ENCODE peak calls at places on chromosome 16, in nine cellular contexts. One of them, this sample, is unnamed.

GRCh38 chr16:30030841-30031413 is at the start of gene TLCD3B:
- DNase-seq in GM06990: no peak
- DNase-seq in PC-9: no peak
- DNase-seq in MCF 10A: no peak
- DNase-seq in endothelial cell of umbilical vein: no peak
- DNase-seq in GM23338: peak; percentile 88
- DNase-seq in PC-3: no peak
- DNase-seq in GM13977: no peak
- DNase-seq in transverse colon: no peak
- DNase-seq in this sample: no peak

GRCh38 chr16:68728558-68728957 is 8.5 kb upstream of the CDH1 start:
- DNase-seq in MCF 10A: no peak
- DNase-seq in PC-9: no peak
- DNase-seq in transverse colon: no peak
- DNase-seq in GM23338: no peak
- DNase-seq in GM06990: no peak
- DNase-seq in endothelial cell of umbilical vein: no peak
- DNase-seq in GM13977: no peak
- DNase-seq in PC-3: no peak
- DNase-seq in this sample: no peak

GRCh38 chr16:48525201-48526057 is 84.6 kb downstream of the N4BP1 start:
- DNase-seq in PC-9: no peak
- DNase-seq in MCF 10A: no peak
- DNase-seq in GM13977: no peak
- DNase-seq in endothelial cell of umbilical vein: no peak
- DNase-seq in transverse colon: no peak
- DNase-seq in GM23338: no peak
- DNase-seq in GM06990: no peak
- DNase-seq in PC-3: no peak
- DNase-seq in this sample: no peak

GRCh38 chr16:49696414-49697101 is 159.4 kb downstream of the ZNF423 start:
- DNase-seq in GM23338: peak; percentile 77
- DNase-seq in transverse colon: no peak
- DNase-seq in GM06990: no peak
- DNase-seq in GM13977: no peak
- DNase-seq in PC-3: no peak
- DNase-seq in PC-9: no peak
- DNase-seq in endothelial cell of umbilical vein: no peak
- DNase-seq in MCF 10A: no peak
- DNase-seq in this sample: no peak

GRCh38 chr16:67516296-67517177 is 12.1 kb upstream of the RIPOR1 start:
- DNase-seq in transverse colon: no peak
- DNase-seq in GM13977: no peak
- DNase-seq in PC-9: no peak
- DNase-seq in endothelial cell of umbilical vein: peak; percentile 67
- DNase-seq in PC-3: peak; percentile 55
- DNase-seq in GM06990: no peak
- DNase-seq in GM23338: no peak
- DNase-seq in MCF 10A: peak; percentile 58
- DNase-seq in this sample: no peak

GRCh38 chr16:83802135-83802534 is 5.6 kb upstream of the HSBP1 start:
- DNase-seq in GM23338: peak; percentile 80
- DNase-seq in PC-9: peak; percentile 40
- DNase-seq in GM13977: peak; percentile 52
- DNase-seq in endothelial cell of umbilical vein: peak; percentile 75
- DNase-seq in PC-3: peak; percentile 93
- DNase-seq in MCF 10A: peak; percentile 40
- DNase-seq in GM06990: no peak
- DNase-seq in transverse colon: no peak
- DNase-seq in this sample: peak; percentile 24

GRCh38 chr16:9412362-9413311 is 321.2 kb downstream of the HAPSTR1 start:
- DNase-seq in PC-3: no peak
- DNase-seq in endothelial cell of umbilical vein: no peak
- DNase-seq in GM06990: no peak
- DNase-seq in transverse colon: no peak
- DNase-seq in MCF 10A: no peak
- DNase-seq in GM23338: no peak
- DNase-seq in GM13977: no peak
- DNase-seq in PC-9: no peak
- DNase-seq in this sample: no peak

GRCh38 chr16:52631711-52632110 is 84.8 kb upstream of the TOX3 start:
- DNase-seq in PC-9: no peak
- DNase-seq in GM13977: no peak
- DNase-seq in MCF 10A: no peak
- DNase-seq in PC-3: no peak
- DNase-seq in GM06990: no peak
- DNase-seq in transverse colon: no peak
- DNase-seq in endothelial cell of umbilical vein: no peak
- DNase-seq in GM23338: no peak
- DNase-seq in this sample: no peak

GRCh38 chr16:75497558-75497957 is 2.3 kb upstream of the CHST6 start:
- DNase-seq in GM23338: no peak
- DNase-seq in GM13977: no peak
- DNase-seq in PC-9: no peak
- DNase-seq in endothelial cell of umbilical vein: no peak
- DNase-seq in PC-3: no peak
- DNase-seq in MCF 10A: no peak
- DNase-seq in GM06990: no peak
- DNase-seq in transverse colon: no peak
- DNase-seq in this sample: no peak

GRCh38 chr16:48022496-48022895 is 133.3 kb downstream of the ABCC12 start:
- DNase-seq in transverse colon: no peak
- DNase-seq in endothelial cell of umbilical vein: no peak
- DNase-seq in MCF 10A: no peak
- DNase-seq in GM13977: peak; percentile 37
- DNase-seq in GM06990: no peak
- DNase-seq in PC-9: no peak
- DNase-seq in GM23338: no peak
- DNase-seq in PC-3: no peak
- DNase-seq in this sample: no peak

GRCh38 chr16:18841833-18842525 is 40.6 kb upstream of the ARL6IP1 start:
- DNase-seq in MCF 10A: peak; percentile 6
- DNase-seq in transverse colon: no peak
- DNase-seq in GM23338: no peak
- DNase-seq in PC-3: no peak
- DNase-seq in GM13977: no peak
- DNase-seq in PC-9: no peak
- DNase-seq in GM06990: no peak
- DNase-seq in endothelial cell of umbilical vein: no peak
- DNase-seq in this sample: no peak

GRCh38 chr16:22764662-22765302 is 49.2 kb upstream of the HS3ST2 start:
- DNase-seq in PC-9: no peak
- DNase-seq in GM06990: no peak
- DNase-seq in transverse colon: no peak
- DNase-seq in GM23338: no peak
- DNase-seq in PC-3: no peak
- DNase-seq in GM13977: no peak
- DNase-seq in MCF 10A: no peak
- DNase-seq in endothelial cell of umbilical vein: no peak
- DNase-seq in this sample: no peak

GRCh38 chr16:12201216-12201615 is 224.7 kb downstream of the SNX29 start:
- DNase-seq in MCF 10A: no peak
- DNase-seq in PC-3: no peak
- DNase-seq in GM06990: no peak
- DNase-seq in endothelial cell of umbilical vein: no peak
- DNase-seq in GM23338: no peak
- DNase-seq in PC-9: no peak
- DNase-seq in transverse colon: no peak
- DNase-seq in GM13977: no peak
- DNase-seq in this sample: no peak

GRCh38 chr16:77499373-77500285 is 64.8 kb upstream of the ADAMTS18 start:
- DNase-seq in MCF 10A: peak; percentile 71
- DNase-seq in GM06990: no peak
- DNase-seq in PC-3: peak; percentile 42
- DNase-seq in transverse colon: peak; percentile 8
- DNase-seq in GM23338: no peak
- DNase-seq in PC-9: no peak
- DNase-seq in GM13977: no peak
- DNase-seq in endothelial cell of umbilical vein: peak; percentile 91
- DNase-seq in this sample: no peak

GRCh38 chr16:27314161-27314723 is 468 bp downstream of the IL4R start:
- DNase-seq in MCF 10A: peak; percentile 93
- DNase-seq in PC-3: peak; percentile 78
- DNase-seq in endothelial cell of umbilical vein: peak; percentile 91
- DNase-seq in GM13977: peak; percentile 65
- DNase-seq in PC-9: peak; percentile 64
- DNase-seq in GM06990: no peak
- DNase-seq in GM23338: peak; percentile 55
- DNase-seq in transverse colon: peak; percentile 70
- DNase-seq in this sample: peak; percentile 61

GRCh38 chr16:80369138-80369537 is 171.7 kb upstream of the DYNLRB2 start:
- DNase-seq in PC-3: no peak
- DNase-seq in GM13977: no peak
- DNase-seq in GM06990: no peak
- DNase-seq in MCF 10A: no peak
- DNase-seq in transverse colon: no peak
- DNase-seq in PC-9: no peak
- DNase-seq in endothelial cell of umbilical vein: no peak
- DNase-seq in GM23338: no peak
- DNase-seq in this sample: no peak

GRCh38 chr16:80366023-80366422 is 174.8 kb upstream of the DYNLRB2 start:
- DNase-seq in MCF 10A: peak; percentile 13
- DNase-seq in PC-9: no peak
- DNase-seq in GM13977: no peak
- DNase-seq in endothelial cell of umbilical vein: no peak
- DNase-seq in GM23338: no peak
- DNase-seq in PC-3: no peak
- DNase-seq in GM06990: no peak
- DNase-seq in transverse colon: no peak
- DNase-seq in this sample: no peak

GRCh38 chr16:80372341-80372740 is 168.5 kb upstream of the DYNLRB2 start:
- DNase-seq in PC-9: no peak
- DNase-seq in GM23338: no peak
- DNase-seq in GM06990: no peak
- DNase-seq in MCF 10A: no peak
- DNase-seq in GM13977: no peak
- DNase-seq in endothelial cell of umbilical vein: no peak
- DNase-seq in transverse colon: no peak
- DNase-seq in PC-3: no peak
- DNase-seq in this sample: no peak

GRCh38 chr16:80367037-80367658 is 173.6 kb upstream of the DYNLRB2 start:
- DNase-seq in PC-9: no peak
- DNase-seq in GM06990: no peak
- DNase-seq in GM23338: no peak
- DNase-seq in PC-3: no peak
- DNase-seq in MCF 10A: no peak
- DNase-seq in GM13977: no peak
- DNase-seq in transverse colon: no peak
- DNase-seq in endothelial cell of umbilical vein: no peak
- DNase-seq in this sample: no peak

DNA sequence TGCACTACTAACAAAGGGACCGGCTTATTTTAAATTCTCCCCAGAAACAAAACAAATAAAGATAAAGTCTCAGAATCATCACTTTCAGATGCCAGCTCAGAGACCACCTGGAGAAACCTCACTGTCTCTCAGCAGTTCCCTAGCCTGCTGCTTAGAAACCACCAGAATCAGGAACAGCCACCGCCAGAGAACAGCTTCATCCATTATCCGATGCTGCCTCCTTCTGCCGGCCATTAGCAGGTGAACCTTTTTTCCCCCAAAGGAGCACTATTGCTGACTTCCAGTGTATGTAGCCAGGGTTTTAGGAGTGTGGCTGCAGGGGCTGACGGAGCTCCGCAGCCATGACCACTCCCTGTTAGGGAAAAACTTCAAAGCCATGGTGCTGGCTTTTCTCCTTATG is 171.2 kb upstream of the DYNLRB2 start:
- DNase-seq in endothelial cell of umbilical vein: peak; percentile 37
- DNase-seq in GM23338: peak; percentile 70
- DNase-seq in transverse colon: peak; percentile 34
- DNase-seq in GM06990: no peak
- DNase-seq in GM13977: no peak
- DNase-seq in PC-3: peak; percentile 25
- DNase-seq in PC-9: peak; percentile 3
- DNase-seq in MCF 10A: peak; percentile 27
- DNase-seq in this sample: peak; percentile 22
- TF ChIP-seq CTCF in endothelial cell of umbilical vein: peak; percentile 48
- TF ChIP-seq CTCF in GM23338: peak; percentile 56
- TF ChIP-seq CTCF in transverse colon: peak; percentile 33
- TF ChIP-seq CTCF in GM06990: peak; percentile 13
- TF ChIP-seq CTCF in GM13977: peak; percentile 25
- TF ChIP-seq CTCF in PC-3: peak; percentile 46
- TF ChIP-seq CTCF in PC-9: peak; percentile 48
- TF ChIP-seq CTCF in MCF 10A: peak; percentile 42
- TF ChIP-seq CTCF in this sample: peak; percentile 29

GRCh38 chr16:15677447-15677846 is 27.4 kb downstream of the NDE1 start:
- DNase-seq in transverse colon: no peak
- DNase-seq in GM06990: no peak
- DNase-seq in GM23338: no peak
- DNase-seq in MCF 10A: no peak
- DNase-seq in GM13977: no peak
- DNase-seq in PC-9: no peak
- DNase-seq in endothelial cell of umbilical vein: no peak
- DNase-seq in PC-3: no peak
- DNase-seq in this sample: no peak

GRCh38 chr16:15676506-15676905 is 26.5 kb downstream of the NDE1 start:
- DNase-seq in transverse colon: no peak
- DNase-seq in GM13977: no peak
- DNase-seq in endothelial cell of umbilical vein: no peak
- DNase-seq in PC-3: no peak
- DNase-seq in GM06990: no peak
- DNase-seq in PC-9: no peak
- DNase-seq in MCF 10A: no peak
- DNase-seq in GM23338: no peak
- DNase-seq in this sample: no peak

GRCh38 chr16:15686287-15686686 is 36.2 kb downstream of the NDE1 start:
- DNase-seq in PC-9: no peak
- DNase-seq in MCF 10A: no peak
- DNase-seq in GM13977: no peak
- DNase-seq in GM23338: no peak
- DNase-seq in GM06990: no peak
- DNase-seq in transverse colon: no peak
- DNase-seq in PC-3: no peak
- DNase-seq in endothelial cell of umbilical vein: no peak
- DNase-seq in this sample: no peak

GRCh38 chr16:15682105-15682570 is 32.1 kb downstream of the NDE1 start:
- DNase-seq in endothelial cell of umbilical vein: peak; percentile 84
- DNase-seq in GM23338: peak; percentile 78
- DNase-seq in transverse colon: peak; percentile 21
- DNase-seq in PC-3: peak; percentile 72
- DNase-seq in MCF 10A: peak; percentile 82
- DNase-seq in GM13977: no peak
- DNase-seq in GM06990: no peak
- DNase-seq in PC-9: peak; percentile 60
- DNase-seq in this sample: peak; percentile 69
- TF ChIP-seq CTCF in endothelial cell of umbilical vein: peak; percentile 49
- TF ChIP-seq CTCF in GM23338: peak; percentile 65
- TF ChIP-seq CTCF in transverse colon: peak; percentile 26
- TF ChIP-seq CTCF in PC-3: peak; percentile 68
- TF ChIP-seq CTCF in MCF 10A: peak; percentile 44
- TF ChIP-seq CTCF in GM13977: peak; percentile 40
- TF ChIP-seq CTCF in GM06990: peak; percentile 62
- TF ChIP-seq CTCF in PC-9: peak; percentile 72
- TF ChIP-seq CTCF in this sample: peak; percentile 53

GRCh38 chr16:66115373-66115772 is 251.1 kb upstream of the CDH5 start:
- DNase-seq in transverse colon: no peak
- DNase-seq in PC-9: no peak
- DNase-seq in GM13977: no peak
- DNase-seq in PC-3: peak; percentile 10
- DNase-seq in GM06990: no peak
- DNase-seq in MCF 10A: no peak
- DNase-seq in endothelial cell of umbilical vein: no peak
- DNase-seq in GM23338: peak; percentile 65
- DNase-seq in this sample: no peak
- TF ChIP-seq CTCF in transverse colon: no peak
- TF ChIP-seq CTCF in PC-9: no peak
- TF ChIP-seq CTCF in GM13977: no peak
- TF ChIP-seq CTCF in PC-3: peak; percentile 30
- TF ChIP-seq CTCF in GM06990: no peak
- TF ChIP-seq CTCF in MCF 10A: no peak
- TF ChIP-seq CTCF in endothelial cell of umbilical vein: no peak
- TF ChIP-seq CTCF in GM23338: peak; percentile 50
- TF ChIP-seq CTCF in this sample: no peak

GRCh38 chr16:7513429-7513828 is 180.8 kb downstream of the RBFOX1 start:
- DNase-seq in GM06990: no peak
- DNase-seq in transverse colon: no peak
- DNase-seq in MCF 10A: no peak
- DNase-seq in GM23338: peak; percentile 45
- DNase-seq in endothelial cell of umbilical vein: no peak
- DNase-seq in GM13977: no peak
- DNase-seq in PC-9: peak; percentile 2
- DNase-seq in PC-3: no peak
- DNase-seq in this sample: no peak
- TF ChIP-seq CTCF in GM06990: peak; percentile 26
- TF ChIP-seq CTCF in transverse colon: no peak
- TF ChIP-seq CTCF in MCF 10A: no peak
- TF ChIP-seq CTCF in GM23338: peak; percentile 51
- TF ChIP-seq CTCF in endothelial cell of umbilical vein: no peak
- TF ChIP-seq CTCF in GM13977: peak; percentile 31
- TF ChIP-seq CTCF in PC-9: peak; percentile 53
- TF ChIP-seq CTCF in PC-3: peak; percentile 38
- TF ChIP-seq CTCF in this sample: no peak

This sample was measured in Calu3.